ENCODE peak calls at places on chromosomes 11 and 22, in five cellular contexts. H is K562, O is HepG2, V is stomach, E is A549. J is an unnamed sample.

GRCh38 chr11:122362381-122362780 is 246.4 kb upstream of the BLID start:
- DNase-seq in V (no peak), H (no peak), O (no peak), E (no peak), J (no peak)

GRCh38 chr11:6268811-6269210 is 9.2 kb downstream of the CCKBR start:
- DNase-seq in E (no peak), V (no peak), H (no peak), O (no peak), J (no peak)

GRCh38 chr22:36404436-36404835 is 16.7 kb upstream of the MYH9 start:
- DNase-seq in E (no peak), H (no peak), O (no peak), V (no peak), J (no peak)

GRCh38 chr11:33376331-33377099 is 119.3 kb downstream of the HIPK3 start:
- DNase-seq in E (no peak), V (no peak), H (no peak), O (no peak), J (no peak)

GRCh38 chr11:60314607-60315321 is 12.3 kb upstream of the MS4A6E start:
- DNase-seq in E (no peak), H (no peak), O (no peak), V (no peak), J (no peak)

GRCh38 chr11:45930031-45930794 is 7.8 kb downstream of the LARGE2 start:
- DNase-seq in V (peak), O (no peak), E (no peak), H (peak), J (no peak)

GRCh38 chr11:72781313-72782080 is 12.3 kb downstream of the STARD10 start:
- DNase-seq in O (no peak), E (no peak), H (peak), V (peak), J (peak)

GRCh38 chr22:29073618-29074275 is 912 bp downstream of the KREMEN1 start:
- DNase-seq in O (peak), H (no peak), V (peak), E (no peak), J (peak)

GRCh38 chr11:22617868-22618267 is 7.8 kb downstream of the FANCF start:
- DNase-seq in V (no peak), H (no peak), E (no peak), O (no peak), J (no peak)

GRCh38 chr11:14446701-14447169 is 52.9 kb downstream of the COPB1 start:
- DNase-seq in V (no peak), E (peak), O (no peak), H (no peak), J (no peak)

GRCh38 chr22:39349967-39350802 is at the start of gene SYNGR1:
- DNase-seq in V (peak), E (no peak), H (peak), O (no peak), J (peak)

GRCh38 chr11:19453893-19454292 is 213.1 kb upstream of the E2F8 start:
- DNase-seq in V (no peak), H (no peak), O (no peak), E (peak), J (peak)

GRCh38 chr11:77819411-77819920 is 1.1 kb downstream of the RSF1 start:
- DNase-seq in H (peak), O (peak), E (peak), V (peak), J (peak)

GRCh38 chr11:77823775-77824174 is 2.8 kb downstream of the AAMDC start:
- DNase-seq in H (no peak), V (no peak), O (peak), E (no peak), J (no peak)

GRCh38 chr11:77819921-77820564 is 479 bp downstream of the RSF1 start:
- DNase-seq in O (peak), E (peak), V (peak), H (peak), J (peak)

GRCh38 chr11:77821349-77821851 is 456 bp downstream of the AAMDC start:
- DNase-seq in E (peak), H (peak), V (no peak), O (peak), J (peak)

GRCh38 chr11:77820565-77821348 is at the start of the genes AAMDC and RSF1:
- DNase-seq in H (peak), E (peak), V (peak), O (peak), J (peak)
- TF ChIP-seq EP300 in H (peak), E (no peak), V (no peak), O (no peak), J (no peak)

GRCh38 chr22:49937758-49938564 is 19.5 kb downstream of the CRELD2 start:
- DNase-seq in H (no peak), V (peak), O (peak), E (no peak), J (no peak)
- TF ChIP-seq POLR2A in H (no peak), V (no peak), O (peak), E (no peak), J (no peak)

GRCh38 chr11:86150826-86151187 is 81.9 kb upstream of the PICALM start:
- DNase-seq in H (no peak), E (no peak), O (no peak), V (no peak), J (no peak)

GRCh38 chr11:86153439-86153838 is 84.6 kb upstream of the PICALM start:
- DNase-seq in V (no peak), H (no peak), E (no peak), O (no peak), J (no peak)

GRCh38 chr11:86152901-86153300 is 84.0 kb upstream of the PICALM start:
- DNase-seq in E (no peak), O (no peak), V (no peak), H (no peak), J (no peak)

GRCh38 chr11:86151188-86152005 is 82.5 kb upstream of the PICALM start:
- DNase-seq in H (peak), O (no peak), V (no peak), E (no peak), J (peak)

GRCh38 chr11:86152006-86152862 is 83.3 kb upstream of the PICALM start:
- DNase-seq in E (no peak), O (no peak), V (no peak), H (no peak), J (no peak)
- TF ChIP-seq EP300 in E (no peak), O (no peak), V (no peak), H (no peak), J (no peak)

DNA sequence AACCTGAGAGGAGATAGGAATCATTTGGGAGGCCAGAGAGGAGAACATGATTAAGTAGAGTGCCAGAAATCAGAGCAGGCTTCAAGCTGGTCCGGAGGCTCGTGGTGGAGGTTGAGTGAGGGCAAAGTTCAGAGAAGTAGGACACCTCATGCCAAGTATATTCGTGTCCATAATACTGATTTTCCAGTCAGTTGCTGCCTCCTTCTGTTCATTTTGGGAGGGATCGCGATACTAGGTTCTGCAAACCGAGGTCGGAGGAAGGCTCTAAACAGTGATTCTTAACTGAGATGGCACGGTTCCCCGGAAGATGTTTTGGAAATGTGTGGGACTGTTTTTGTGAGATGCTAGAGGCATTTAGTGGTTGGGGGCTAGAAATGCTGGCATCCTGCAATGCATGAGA is 13.6 kb upstream of the CD3E start:
- DNase-seq in V (peak), E (peak), H (peak), O (peak), J (no peak)
- TF ChIP-seq POLR2A in V (no peak), E (no peak), H (no peak), O (no peak), J (no peak)

DNA sequence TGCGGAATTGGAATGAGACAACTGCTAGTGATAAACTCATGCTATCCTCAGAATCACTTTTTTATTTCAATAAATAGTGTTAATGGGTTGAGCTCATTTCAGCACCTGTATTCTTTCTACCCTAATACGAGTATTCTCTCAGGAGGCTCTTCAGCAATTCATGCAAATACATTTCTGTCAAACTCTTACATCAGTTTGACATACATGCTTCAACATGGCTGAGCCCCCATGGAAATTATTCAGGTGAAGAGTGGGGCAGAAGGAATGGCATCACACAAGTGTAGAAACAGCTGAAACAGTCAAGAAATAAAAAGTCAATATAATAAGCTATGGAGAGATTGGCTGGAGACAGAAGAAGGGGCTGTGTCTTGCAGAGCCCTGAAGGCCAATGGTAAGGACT is 77.8 kb upstream of the SNX19 start:
- DNase-seq in E (no peak), V (no peak), H (no peak), O (no peak), J (no peak)
- TF ChIP-seq EP300 in E (no peak), V (no peak), H (no peak), O (no peak), J (no peak)

GRCh38 chr22:40434745-40435144 is 64.4 kb downstream of the SGSM3 start:
- DNase-seq in H (no peak), E (no peak), V (no peak), O (no peak), J (no peak)
- TF ChIP-seq POLR2A in H (no peak), E (no peak), V (no peak), O (no peak), J (no peak)